ENCODE peak calls at places on chromosome 21, in ten cellular contexts. One of them, this sample, is unnamed.

GRCh38 chr21:45050786-45051489 is 23.4 kb upstream of the ADARB1 start:
- DNase-seq in PC-3: peak; percentile 67
- DNase-seq in cardiac muscle cell: no peak
- DNase-seq in OCI-LY7: no peak
- DNase-seq in foreskin keratinocyte: no peak
- DNase-seq in fibroblast of pulmonary artery: peak; percentile 90
- DNase-seq in Peyer's patch: no peak
- DNase-seq in neural crest cell: no peak
- DNase-seq in BE2C: no peak
- DNase-seq in breast epithelium: no peak
- DNase-seq in this sample: no peak

GRCh38 chr21:45441431-45442255 is 36.7 kb downstream of the COL18A1 start:
- DNase-seq in breast epithelium: no peak
- DNase-seq in Peyer's patch: no peak
- DNase-seq in OCI-LY7: no peak
- DNase-seq in fibroblast of pulmonary artery: no peak
- DNase-seq in foreskin keratinocyte: no peak
- DNase-seq in PC-3: no peak
- DNase-seq in neural crest cell: no peak
- DNase-seq in cardiac muscle cell: no peak
- DNase-seq in BE2C: no peak
- DNase-seq in this sample: peak; percentile 51

GRCh38 chr21:26554365-26554764 is 18.7 kb downstream of the CYYR1 start:
- DNase-seq in foreskin keratinocyte: no peak
- DNase-seq in neural crest cell: no peak
- DNase-seq in fibroblast of pulmonary artery: no peak
- DNase-seq in cardiac muscle cell: peak; percentile 15
- DNase-seq in OCI-LY7: no peak
- DNase-seq in BE2C: peak; percentile 86
- DNase-seq in Peyer's patch: no peak
- DNase-seq in PC-3: no peak
- DNase-seq in breast epithelium: no peak
- DNase-seq in this sample: no peak

GRCh38 chr21:46184625-46185555 is 631 bp upstream of the SPATC1L start:
- DNase-seq in BE2C: peak; percentile 95
- DNase-seq in breast epithelium: peak; percentile 91
- DNase-seq in PC-3: peak; percentile 65
- DNase-seq in fibroblast of pulmonary artery: peak; percentile 93
- DNase-seq in neural crest cell: peak; percentile 64
- DNase-seq in foreskin keratinocyte: peak; percentile 71
- DNase-seq in cardiac muscle cell: peak; percentile 90
- DNase-seq in Peyer's patch: peak; percentile 53
- DNase-seq in OCI-LY7: peak; percentile 52
- DNase-seq in this sample: peak; percentile 76

GRCh38 chr21:45167796-45168222 is 93.4 kb downstream of the ADARB1 start:
- DNase-seq in cardiac muscle cell: no peak
- DNase-seq in breast epithelium: no peak
- DNase-seq in neural crest cell: no peak
- DNase-seq in PC-3: peak; percentile 16
- DNase-seq in foreskin keratinocyte: no peak
- DNase-seq in Peyer's patch: no peak
- DNase-seq in BE2C: no peak
- DNase-seq in fibroblast of pulmonary artery: peak; percentile 78
- DNase-seq in OCI-LY7: no peak
- DNase-seq in this sample: no peak

GRCh38 chr21:44854391-44854663 is 19.2 kb downstream of the PTTG1IP start:
- DNase-seq in Peyer's patch: peak; percentile 20
- DNase-seq in fibroblast of pulmonary artery: no peak
- DNase-seq in neural crest cell: no peak
- DNase-seq in foreskin keratinocyte: no peak
- DNase-seq in PC-3: no peak
- DNase-seq in BE2C: no peak
- DNase-seq in cardiac muscle cell: no peak
- DNase-seq in OCI-LY7: no peak
- DNase-seq in breast epithelium: no peak
- DNase-seq in this sample: no peak

GRCh38 chr21:39079617-39080016 is 103.6 kb downstream of the PSMG1 start:
- DNase-seq in OCI-LY7: no peak
- DNase-seq in Peyer's patch: no peak
- DNase-seq in neural crest cell: no peak
- DNase-seq in fibroblast of pulmonary artery: peak; percentile 56
- DNase-seq in foreskin keratinocyte: no peak
- DNase-seq in cardiac muscle cell: no peak
- DNase-seq in breast epithelium: peak; percentile 49
- DNase-seq in BE2C: no peak
- DNase-seq in PC-3: no peak
- DNase-seq in this sample: peak; percentile 83

GRCh38 chr21:45590726-45591618 is 48.7 kb upstream of the SLC19A1 start:
- DNase-seq in Peyer's patch: peak; percentile 54
- DNase-seq in cardiac muscle cell: no peak
- DNase-seq in PC-3: peak; percentile 19
- DNase-seq in foreskin keratinocyte: no peak
- DNase-seq in BE2C: peak; percentile 51
- DNase-seq in OCI-LY7: peak; percentile 10
- DNase-seq in neural crest cell: no peak
- DNase-seq in breast epithelium: no peak
- DNase-seq in fibroblast of pulmonary artery: peak; percentile 16
- DNase-seq in this sample: peak; percentile 2

GRCh38 chr21:44985441-44986401 is 45.9 kb downstream of the SLX9 start:
- DNase-seq in OCI-LY7: no peak
- DNase-seq in foreskin keratinocyte: no peak
- DNase-seq in PC-3: no peak
- DNase-seq in BE2C: peak; percentile 56
- DNase-seq in fibroblast of pulmonary artery: no peak
- DNase-seq in Peyer's patch: peak; percentile 44
- DNase-seq in breast epithelium: no peak
- DNase-seq in cardiac muscle cell: no peak
- DNase-seq in neural crest cell: no peak
- DNase-seq in this sample: peak; percentile 46

GRCh38 chr21:46212721-46213484 is 15.7 kb downstream of the LSS start:
- DNase-seq in foreskin keratinocyte: no peak
- DNase-seq in PC-3: no peak
- DNase-seq in OCI-LY7: no peak
- DNase-seq in fibroblast of pulmonary artery: no peak
- DNase-seq in cardiac muscle cell: no peak
- DNase-seq in neural crest cell: no peak
- DNase-seq in Peyer's patch: peak; percentile 7
- DNase-seq in BE2C: peak; percentile 4
- DNase-seq in breast epithelium: no peak
- DNase-seq in this sample: no peak

GRCh38 chr21:46117586-46118304 is 19.8 kb downstream of the COL6A2 start:
- DNase-seq in foreskin keratinocyte: no peak
- DNase-seq in PC-3: no peak
- DNase-seq in neural crest cell: no peak
- DNase-seq in BE2C: peak; percentile 5
- DNase-seq in Peyer's patch: peak; percentile 36
- DNase-seq in fibroblast of pulmonary artery: no peak
- DNase-seq in breast epithelium: no peak
- DNase-seq in cardiac muscle cell: no peak
- DNase-seq in OCI-LY7: no peak
- DNase-seq in this sample: peak; percentile 19

GRCh38 chr21:24514081-24514733 is 1093.1 kb downstream of the MRPL39 start:
- DNase-seq in breast epithelium: no peak
- DNase-seq in neural crest cell: no peak
- DNase-seq in foreskin keratinocyte: no peak
- DNase-seq in Peyer's patch: no peak
- DNase-seq in OCI-LY7: no peak
- DNase-seq in fibroblast of pulmonary artery: peak; percentile 4
- DNase-seq in PC-3: peak; percentile 57
- DNase-seq in BE2C: no peak
- DNase-seq in cardiac muscle cell: peak; percentile 5
- DNase-seq in this sample: no peak

GRCh38 chr21:43982489-43983078 is 29.5 kb upstream of the TRAPPC10 start:
- DNase-seq in cardiac muscle cell: no peak
- DNase-seq in PC-3: no peak
- DNase-seq in BE2C: no peak
- DNase-seq in Peyer's patch: no peak
- DNase-seq in foreskin keratinocyte: no peak
- DNase-seq in OCI-LY7: no peak
- DNase-seq in neural crest cell: no peak
- DNase-seq in breast epithelium: no peak
- DNase-seq in fibroblast of pulmonary artery: no peak
- DNase-seq in this sample: no peak

GRCh38 chr21:34035619-34036354 is 37.6 kb upstream of the MRPS6 start:
- DNase-seq in breast epithelium: no peak
- DNase-seq in PC-3: no peak
- DNase-seq in foreskin keratinocyte: peak; percentile 91
- DNase-seq in BE2C: no peak
- DNase-seq in Peyer's patch: no peak
- DNase-seq in neural crest cell: no peak
- DNase-seq in fibroblast of pulmonary artery: no peak
- DNase-seq in cardiac muscle cell: no peak
- DNase-seq in OCI-LY7: no peak
- DNase-seq in this sample: no peak

GRCh38 chr21:34037446-34037845 is 35.9 kb upstream of the MRPS6 start:
- DNase-seq in foreskin keratinocyte: peak; percentile 58
- DNase-seq in BE2C: no peak
- DNase-seq in PC-3: peak; percentile 67
- DNase-seq in neural crest cell: no peak
- DNase-seq in Peyer's patch: no peak
- DNase-seq in breast epithelium: no peak
- DNase-seq in fibroblast of pulmonary artery: peak; percentile 50
- DNase-seq in OCI-LY7: no peak
- DNase-seq in cardiac muscle cell: no peak
- DNase-seq in this sample: no peak

GRCh38 chr21:34031835-34032370 is 41.5 kb upstream of the MRPS6 start:
- DNase-seq in Peyer's patch: no peak
- DNase-seq in cardiac muscle cell: no peak
- DNase-seq in OCI-LY7: peak; percentile 17
- DNase-seq in breast epithelium: no peak
- DNase-seq in BE2C: no peak
- DNase-seq in neural crest cell: no peak
- DNase-seq in foreskin keratinocyte: no peak
- DNase-seq in fibroblast of pulmonary artery: no peak
- DNase-seq in PC-3: no peak
- DNase-seq in this sample: no peak

GRCh38 chr21:34037009-34037408 is 36.4 kb upstream of the MRPS6 start:
- DNase-seq in PC-3: no peak
- DNase-seq in BE2C: no peak
- DNase-seq in OCI-LY7: no peak
- DNase-seq in neural crest cell: no peak
- DNase-seq in Peyer's patch: no peak
- DNase-seq in breast epithelium: no peak
- DNase-seq in cardiac muscle cell: no peak
- DNase-seq in fibroblast of pulmonary artery: no peak
- DNase-seq in foreskin keratinocyte: no peak
- DNase-seq in this sample: peak; percentile 60

GRCh38 chr21:34034369-34035014 is 38.9 kb upstream of the MRPS6 start:
- DNase-seq in foreskin keratinocyte: no peak
- DNase-seq in neural crest cell: no peak
- DNase-seq in breast epithelium: no peak
- DNase-seq in BE2C: no peak
- DNase-seq in cardiac muscle cell: no peak
- DNase-seq in Peyer's patch: no peak
- DNase-seq in fibroblast of pulmonary artery: no peak
- DNase-seq in OCI-LY7: no peak
- DNase-seq in PC-3: no peak
- DNase-seq in this sample: no peak
- TF ChIP-seq CTCF in foreskin keratinocyte: no peak
- TF ChIP-seq CTCF in neural crest cell: no peak
- TF ChIP-seq CTCF in breast epithelium: no peak
- TF ChIP-seq CTCF in BE2C: no peak
- TF ChIP-seq CTCF in cardiac muscle cell: no peak
- TF ChIP-seq CTCF in Peyer's patch: no peak
- TF ChIP-seq CTCF in fibroblast of pulmonary artery: no peak
- TF ChIP-seq CTCF in OCI-LY7: no peak
- TF ChIP-seq CTCF in PC-3: no peak
- TF ChIP-seq CTCF in this sample: no peak

GRCh38 chr21:31108969-31109368 is 70.7 kb upstream of the KRTAP19-8 start:
- DNase-seq in neural crest cell: no peak
- DNase-seq in PC-3: peak; percentile 45
- DNase-seq in BE2C: no peak
- DNase-seq in breast epithelium: no peak
- DNase-seq in cardiac muscle cell: no peak
- DNase-seq in OCI-LY7: peak; percentile 36
- DNase-seq in Peyer's patch: no peak
- DNase-seq in fibroblast of pulmonary artery: peak; percentile 36
- DNase-seq in foreskin keratinocyte: no peak
- DNase-seq in this sample: no peak
- TF ChIP-seq CTCF in neural crest cell: peak; percentile 27
- TF ChIP-seq CTCF in PC-3: peak; percentile 54
- TF ChIP-seq CTCF in BE2C: peak; percentile 59
- TF ChIP-seq CTCF in breast epithelium: no peak
- TF ChIP-seq CTCF in cardiac muscle cell: no peak
- TF ChIP-seq CTCF in OCI-LY7: peak; percentile 51
- TF ChIP-seq CTCF in Peyer's patch: no peak
- TF ChIP-seq CTCF in fibroblast of pulmonary artery: peak; percentile 17
- TF ChIP-seq CTCF in foreskin keratinocyte: peak; percentile 60
- TF ChIP-seq CTCF in this sample: no peak

GRCh38 chr21:29056005-29056404 is 17.4 kb downstream of the CCT8 start:
- DNase-seq in cardiac muscle cell: no peak
- DNase-seq in PC-3: peak; percentile 57
- DNase-seq in neural crest cell: no peak
- DNase-seq in breast epithelium: no peak
- DNase-seq in BE2C: no peak
- DNase-seq in fibroblast of pulmonary artery: no peak
- DNase-seq in Peyer's patch: no peak
- DNase-seq in OCI-LY7: no peak
- DNase-seq in foreskin keratinocyte: no peak
- DNase-seq in this sample: no peak
- TF ChIP-seq CTCF in cardiac muscle cell: no peak
- TF ChIP-seq CTCF in PC-3: no peak
- TF ChIP-seq CTCF in neural crest cell: no peak
- TF ChIP-seq CTCF in breast epithelium: no peak
- TF ChIP-seq CTCF in BE2C: no peak
- TF ChIP-seq CTCF in fibroblast of pulmonary artery: no peak
- TF ChIP-seq CTCF in Peyer's patch: no peak
- TF ChIP-seq CTCF in OCI-LY7: no peak
- TF ChIP-seq CTCF in foreskin keratinocyte: no peak
- TF ChIP-seq CTCF in this sample: no peak

GRCh38 chr21:42366292-42367010 is at the start of gene TFF1:
- DNase-seq in neural crest cell: no peak
- DNase-seq in PC-3: peak; percentile 95
- DNase-seq in cardiac muscle cell: no peak
- DNase-seq in breast epithelium: no peak
- DNase-seq in OCI-LY7: peak; percentile 9
- DNase-seq in foreskin keratinocyte: no peak
- DNase-seq in Peyer's patch: no peak
- DNase-seq in BE2C: no peak
- DNase-seq in fibroblast of pulmonary artery: no peak
- DNase-seq in this sample: no peak

GRCh38 chr21:42373181-42373907 is 7.0 kb upstream of the TFF1 start:
- DNase-seq in BE2C: no peak
- DNase-seq in breast epithelium: no peak
- DNase-seq in cardiac muscle cell: no peak
- DNase-seq in neural crest cell: no peak
- DNase-seq in foreskin keratinocyte: no peak
- DNase-seq in fibroblast of pulmonary artery: no peak
- DNase-seq in PC-3: no peak
- DNase-seq in OCI-LY7: no peak
- DNase-seq in Peyer's patch: peak; percentile 34
- DNase-seq in this sample: no peak

GRCh38 chr21:42370894-42371654 is 4.7 kb upstream of the TFF1 start:
- DNase-seq in fibroblast of pulmonary artery: no peak
- DNase-seq in PC-3: no peak
- DNase-seq in BE2C: no peak
- DNase-seq in breast epithelium: no peak
- DNase-seq in OCI-LY7: no peak
- DNase-seq in neural crest cell: no peak
- DNase-seq in cardiac muscle cell: no peak
- DNase-seq in Peyer's patch: peak; percentile 43
- DNase-seq in foreskin keratinocyte: no peak
- DNase-seq in this sample: no peak

GRCh38 chr21:42367379-42368165 is 1.2 kb upstream of the TFF1 start:
- DNase-seq in Peyer's patch: no peak
- DNase-seq in neural crest cell: no peak
- DNase-seq in BE2C: no peak
- DNase-seq in breast epithelium: no peak
- DNase-seq in foreskin keratinocyte: no peak
- DNase-seq in cardiac muscle cell: no peak
- DNase-seq in fibroblast of pulmonary artery: no peak
- DNase-seq in OCI-LY7: peak; percentile 37
- DNase-seq in PC-3: peak; percentile 31
- DNase-seq in this sample: no peak

GRCh38 chr21:42369821-42370220 is 3.5 kb upstream of the TFF1 start:
- DNase-seq in cardiac muscle cell: no peak
- DNase-seq in fibroblast of pulmonary artery: no peak
- DNase-seq in OCI-LY7: no peak
- DNase-seq in foreskin keratinocyte: no peak
- DNase-seq in breast epithelium: no peak
- DNase-seq in BE2C: no peak
- DNase-seq in neural crest cell: no peak
- DNase-seq in PC-3: no peak
- DNase-seq in Peyer's patch: peak; percentile 19
- DNase-seq in this sample: no peak
- TF ChIP-seq CTCF in cardiac muscle cell: no peak
- TF ChIP-seq CTCF in fibroblast of pulmonary artery: no peak
- TF ChIP-seq CTCF in OCI-LY7: no peak
- TF ChIP-seq CTCF in foreskin keratinocyte: no peak
- TF ChIP-seq CTCF in breast epithelium: no peak
- TF ChIP-seq CTCF in BE2C: no peak
- TF ChIP-seq CTCF in neural crest cell: peak; percentile 31
- TF ChIP-seq CTCF in PC-3: no peak
- TF ChIP-seq CTCF in Peyer's patch: no peak
- TF ChIP-seq CTCF in this sample: no peak